ENCODE peak calls at places on chromosomes 7 and 10, in six cellular contexts. J is cardiac muscle cell; P is sigmoid colon; H is CD4-positive, alpha-beta T cell; I is choroid plexus epithelial cell; N is brain microvascular endothelial cell. A is an unnamed sample.

GRCh38 chr7:144812379-144813283 is 23.2 kb downstream of the TPK1 start:
- DNase-seq in N (no peak), H (peak), I (no peak), P (no peak), J (no peak), A (no peak)

GRCh38 chr7:30770936-30771858 is at the start of gene MINDY4:
- DNase-seq in P (peak), N (peak), H (peak), I (peak), J (peak), A (peak)

GRCh38 chr7:151210087-151210854 is at the start of gene H2BK1:
- DNase-seq in J (no peak), H (no peak), I (no peak), N (no peak), P (no peak), A (no peak)

GRCh38 chr7:47938574-47939165 is 9.6 kb downstream of the PKD1L1 start:
- DNase-seq in P (no peak), H (no peak), J (no peak), I (no peak), N (no peak), A (peak)

GRCh38 chr7:106035568-106035967 is 72.5 kb downstream of the CDHR3 start:
- DNase-seq in N (no peak), P (peak), J (no peak), H (no peak), I (no peak), A (no peak)

GRCh38 chr10:113007821-113008220 is 57.8 kb downstream of the TCF7L2 start:
- DNase-seq in H (no peak), J (peak), I (peak), N (no peak), P (no peak), A (no peak)

GRCh38 chr10:110569736-110570135 is 2.2 kb downstream of the SMC3 start:
- DNase-seq in J (no peak), I (no peak), N (no peak), P (no peak), H (no peak), A (no peak)

GRCh38 chr7:70267381-70267780 is 669.1 kb downstream of the AUTS2 start:
- DNase-seq in P (no peak), N (no peak), J (no peak), I (no peak), H (no peak), A (no peak)

GRCh38 chr10:120369831-120370230 is 87.2 kb upstream of the PLPP4 start:
- DNase-seq in I (no peak), H (no peak), J (no peak), P (no peak), N (peak), A (no peak)

GRCh38 chr10:96690755-96691730 is 29.3 kb downstream of the PIK3AP1 start:
- DNase-seq in I (peak), P (no peak), N (no peak), J (no peak), H (no peak), A (no peak)

GRCh38 chr7:103640031-103640779 is 194.2 kb upstream of the SLC26A5 start:
- DNase-seq in P (no peak), J (peak), I (peak), H (no peak), N (peak), A (no peak)

GRCh38 chr10:18334116-18334867 is 194.1 kb downstream of the CACNB2 start:
- DNase-seq in N (no peak), J (peak), H (no peak), I (peak), P (no peak), A (no peak)

GRCh38 chr7:23333671-23334246 is 34.6 kb downstream of the MALSU1 start:
- DNase-seq in J (peak), P (no peak), H (no peak), N (peak), I (peak), A (no peak)

GRCh38 chr7:134548877-134549276 is at the start of gene AKR1B15:
- DNase-seq in I (peak), P (no peak), N (no peak), J (peak), H (no peak), A (peak)

GRCh38 chr10:78781251-78781913 is 287.4 kb upstream of the ZMIZ1 start:
- DNase-seq in N (no peak), H (no peak), J (no peak), I (no peak), P (no peak), A (no peak)

GRCh38 chr7:101848168-101848951 is 30.9 kb downstream of the CUX1 start:
- DNase-seq in N (no peak), J (no peak), H (no peak), P (peak), I (no peak), A (no peak)

GRCh38 chr7:26136831-26137230 is 15.2 kb upstream of the NFE2L3 start:
- DNase-seq in H (no peak), I (no peak), N (no peak), J (no peak), P (no peak), A (no peak)

GRCh38 chr10:44397476-44398225 is 12.8 kb upstream of the CXCL12 start:
- DNase-seq in J (no peak), I (no peak), H (no peak), P (no peak), N (no peak), A (no peak)

GRCh38 chr7:13988765-13989137 is 715 bp downstream of the ETV1 start:
- DNase-seq in I (peak), N (peak), H (no peak), J (no peak), P (no peak), A (no peak)

GRCh38 chr10:119498889-119499864 is 43.3 kb downstream of the RGS10 start:
- DNase-seq in N (peak), P (no peak), H (no peak), I (peak), J (peak), A (no peak)

GRCh38 chr10:693506-693905 is 4.0 kb upstream of the DIP2C start:
- DNase-seq in J (peak), N (no peak), P (no peak), H (no peak), I (peak), A (no peak)

GRCh38 chr7:18975276-18975675 is 142.2 kb downstream of the TWIST1 start:
- DNase-seq in H (no peak), J (no peak), N (no peak), P (no peak), I (no peak), A (no peak)

GRCh38 chr7:127322832-127323231 is 69.7 kb downstream of the ZNF800 start:
- DNase-seq in I (no peak), P (no peak), N (no peak), J (no peak), H (no peak), A (no peak)

GRCh38 chr10:46556515-46557318 is at the start of gene GPRIN2:
- DNase-seq in J (no peak), H (no peak), I (no peak), P (peak), N (no peak), A (no peak)

GRCh38 chr7:157729566-157729965 is 392.8 kb downstream of the DNAJB6 start:
- DNase-seq in H (no peak), J (no peak), N (no peak), P (no peak), I (no peak), A (no peak)
- TF ChIP-seq CTCF in H (no peak), J (no peak), N (no peak), P (no peak), I (no peak), A (no peak)

DNA sequence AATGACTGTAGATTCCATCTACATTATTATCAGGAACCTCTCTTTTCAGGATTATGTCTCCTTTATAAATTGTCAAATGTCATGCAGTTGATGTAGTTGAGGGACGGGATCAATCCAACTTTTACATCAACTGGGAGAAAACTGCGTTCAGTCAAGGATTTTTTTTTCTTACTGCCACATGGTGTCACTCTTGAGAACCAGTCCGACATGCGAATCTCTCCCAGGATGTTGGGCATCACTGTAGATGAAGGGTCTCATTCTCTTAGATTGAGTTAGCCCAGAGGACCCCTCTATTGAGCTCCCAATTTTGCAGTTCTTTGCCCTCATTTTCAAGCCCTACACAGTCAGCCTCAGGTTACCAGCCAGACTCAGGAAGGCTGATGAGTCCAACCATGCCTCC is 120.3 kb upstream of the PTPRZ1 start:
- DNase-seq in J (peak), P (no peak), N (no peak), I (peak), H (no peak), A (no peak)
- TF ChIP-seq CTCF in J (peak), P (no peak), N (peak), I (peak), H (no peak), A (peak)

GRCh38 chr7:45574521-45575500 is 643 bp downstream of the ADCY1 start:
- DNase-seq in N (peak), H (no peak), I (peak), P (peak), J (peak), A (no peak)
- TF ChIP-seq CTCF in N (peak), H (no peak), I (peak), P (no peak), J (no peak), A (peak)

GRCh38 chr7:117010375-117011133 is 57.3 kb downstream of the ST7 start:
- DNase-seq in J (no peak), N (peak), I (no peak), H (no peak), P (no peak), A (peak)

GRCh38 chr7:117014673-117015133 is 61.4 kb downstream of the ST7 start:
- DNase-seq in I (peak), H (no peak), N (peak), P (peak), J (peak), A (peak)

GRCh38 chr7:117011419-117012260 is 58.3 kb downstream of the ST7 start:
- DNase-seq in H (no peak), P (no peak), J (no peak), I (no peak), N (no peak), A (peak)

GRCh38 chr7:117014099-117014656 is 60.9 kb downstream of the ST7 start:
- DNase-seq in J (no peak), N (no peak), H (no peak), I (no peak), P (no peak), A (no peak)

GRCh38 chr7:117012284-117013174 is 59.2 kb downstream of the ST7 start:
- DNase-seq in J (peak), P (no peak), H (no peak), N (peak), I (peak), A (peak)
- TF ChIP-seq CTCF in J (peak), P (no peak), H (peak), N (peak), I (peak), A (peak)

DNA sequence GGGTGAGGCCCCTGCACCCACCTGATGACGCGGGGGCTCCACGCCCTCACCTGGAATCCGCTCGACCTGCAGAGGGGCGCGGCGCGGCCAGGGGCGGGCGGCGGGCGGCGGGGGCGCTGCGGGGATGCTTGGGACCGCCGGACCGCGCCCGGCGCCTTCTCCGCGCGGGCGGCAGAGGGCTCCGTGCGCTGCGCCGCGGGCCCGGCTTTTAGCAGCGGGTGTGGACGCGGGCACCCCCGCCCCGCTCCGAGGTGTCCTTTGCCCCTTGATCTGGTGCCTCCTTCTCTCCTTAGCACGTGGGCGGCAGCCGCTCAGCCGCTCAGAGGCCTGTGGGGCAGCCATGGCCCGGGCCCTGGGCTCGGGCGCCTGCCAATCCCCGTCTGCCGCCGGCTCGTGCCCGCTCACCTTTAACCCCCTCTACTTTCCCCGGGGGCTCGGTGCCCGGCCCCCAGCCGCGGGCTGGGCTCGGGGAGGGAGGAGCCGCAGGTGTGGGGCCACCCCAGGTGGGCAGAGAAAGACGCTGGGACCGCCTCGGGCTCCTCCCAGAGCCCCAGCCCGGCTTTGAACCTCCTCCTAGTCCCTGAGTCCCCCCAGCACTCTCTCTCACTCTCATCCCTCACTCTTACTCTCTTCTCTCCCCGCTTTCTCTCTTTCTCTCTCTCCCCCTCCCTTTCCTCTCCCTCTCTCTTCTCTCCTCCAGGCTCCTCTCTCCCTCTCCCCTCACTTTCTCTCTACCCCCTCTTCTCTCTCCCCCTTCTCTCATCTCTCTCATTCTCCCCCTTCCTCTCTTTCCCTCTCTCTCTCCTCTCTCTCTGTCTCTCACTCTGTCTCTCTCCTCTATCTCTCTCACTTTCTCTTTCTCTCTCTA is 19.7 kb upstream of the VPS37D start:
- DNase-seq in I (no peak), J (no peak), N (no peak), P (no peak), H (no peak), A (no peak)
- TF ChIP-seq CTCF in I (no peak), J (no peak), N (no peak), P (no peak), H (no peak), A (no peak)